ENCODE peak calls at places on chromosomes 5 and 9, in six cellular contexts. One of them, this sample, is unnamed.

GRCh38 chr9:134163374-134164196 is 779 bp downstream of the RNU6ATAC start:
- DNase-seq in stimulated activated CD8-positive, alpha-beta memory T cell treated with anti-CD3 and anti-CD28 coated beads, Interleukin-4, amount 100 ng/mL, for 24 hours: peak; percentile 43
- DNase-seq in brain pericyte: no peak
- DNase-seq in activated CD4-positive, alpha-beta T cell treated with anti-CD3 and anti-CD28 coated beads, Interleukin-2, amount 10 ng/mL, durations not matched to agents 7 days and 5 days: peak; percentile 69
- DNase-seq in stimulated activated CD4-positive, alpha-beta T cell treated with anti-CD3 and anti-CD28 coated beads, TNF-alpha, amount 100 ng/mL, for 48 hours: peak; percentile 55
- DNase-seq in HTR-8/SVneo: no peak
- DNase-seq in this sample: peak; percentile 72

GRCh38 chr5:69315972-69316371 is 16.6 kb downstream of the CCDC125 start:
- DNase-seq in HTR-8/SVneo: no peak
- DNase-seq in stimulated activated CD8-positive, alpha-beta memory T cell treated with anti-CD3 and anti-CD28 coated beads, Interleukin-4, amount 100 ng/mL, for 24 hours: no peak
- DNase-seq in stimulated activated CD4-positive, alpha-beta T cell treated with anti-CD3 and anti-CD28 coated beads, TNF-alpha, amount 100 ng/mL, for 48 hours: no peak
- DNase-seq in brain pericyte: no peak
- DNase-seq in activated CD4-positive, alpha-beta T cell treated with anti-CD3 and anti-CD28 coated beads, Interleukin-2, amount 10 ng/mL, durations not matched to agents 7 days and 5 days: no peak
- DNase-seq in this sample: no peak

GRCh38 chr5:148970228-148970627 is 92.6 kb downstream of the SH3TC2 start:
- DNase-seq in brain pericyte: peak; percentile 38
- DNase-seq in stimulated activated CD4-positive, alpha-beta T cell treated with anti-CD3 and anti-CD28 coated beads, TNF-alpha, amount 100 ng/mL, for 48 hours: no peak
- DNase-seq in activated CD4-positive, alpha-beta T cell treated with anti-CD3 and anti-CD28 coated beads, Interleukin-2, amount 10 ng/mL, durations not matched to agents 7 days and 5 days: no peak
- DNase-seq in HTR-8/SVneo: no peak
- DNase-seq in stimulated activated CD8-positive, alpha-beta memory T cell treated with anti-CD3 and anti-CD28 coated beads, Interleukin-4, amount 100 ng/mL, for 24 hours: no peak
- DNase-seq in this sample: peak; percentile 69

GRCh38 chr9:112535811-112536210 is 49.2 kb downstream of the KIAA1958 start:
- DNase-seq in stimulated activated CD8-positive, alpha-beta memory T cell treated with anti-CD3 and anti-CD28 coated beads, Interleukin-4, amount 100 ng/mL, for 24 hours: no peak
- DNase-seq in stimulated activated CD4-positive, alpha-beta T cell treated with anti-CD3 and anti-CD28 coated beads, TNF-alpha, amount 100 ng/mL, for 48 hours: no peak
- DNase-seq in brain pericyte: no peak
- DNase-seq in activated CD4-positive, alpha-beta T cell treated with anti-CD3 and anti-CD28 coated beads, Interleukin-2, amount 10 ng/mL, durations not matched to agents 7 days and 5 days: no peak
- DNase-seq in HTR-8/SVneo: peak; percentile 37
- DNase-seq in this sample: no peak

GRCh38 chr9:126698756-126699155 is 85.0 kb downstream of the LMX1B start:
- DNase-seq in brain pericyte: no peak
- DNase-seq in stimulated activated CD8-positive, alpha-beta memory T cell treated with anti-CD3 and anti-CD28 coated beads, Interleukin-4, amount 100 ng/mL, for 24 hours: no peak
- DNase-seq in stimulated activated CD4-positive, alpha-beta T cell treated with anti-CD3 and anti-CD28 coated beads, TNF-alpha, amount 100 ng/mL, for 48 hours: no peak
- DNase-seq in HTR-8/SVneo: no peak
- DNase-seq in activated CD4-positive, alpha-beta T cell treated with anti-CD3 and anti-CD28 coated beads, Interleukin-2, amount 10 ng/mL, durations not matched to agents 7 days and 5 days: no peak
- DNase-seq in this sample: no peak

GRCh38 chr9:122125891-122126331 is 32.8 kb upstream of the TTLL11 start:
- DNase-seq in stimulated activated CD4-positive, alpha-beta T cell treated with anti-CD3 and anti-CD28 coated beads, TNF-alpha, amount 100 ng/mL, for 48 hours: no peak
- DNase-seq in activated CD4-positive, alpha-beta T cell treated with anti-CD3 and anti-CD28 coated beads, Interleukin-2, amount 10 ng/mL, durations not matched to agents 7 days and 5 days: no peak
- DNase-seq in stimulated activated CD8-positive, alpha-beta memory T cell treated with anti-CD3 and anti-CD28 coated beads, Interleukin-4, amount 100 ng/mL, for 24 hours: no peak
- DNase-seq in HTR-8/SVneo: peak; percentile 25
- DNase-seq in brain pericyte: no peak
- DNase-seq in this sample: no peak

GRCh38 chr9:36337865-36338264 is 62.2 kb downstream of the RNF38 start:
- DNase-seq in stimulated activated CD4-positive, alpha-beta T cell treated with anti-CD3 and anti-CD28 coated beads, TNF-alpha, amount 100 ng/mL, for 48 hours: no peak
- DNase-seq in activated CD4-positive, alpha-beta T cell treated with anti-CD3 and anti-CD28 coated beads, Interleukin-2, amount 10 ng/mL, durations not matched to agents 7 days and 5 days: no peak
- DNase-seq in HTR-8/SVneo: no peak
- DNase-seq in stimulated activated CD8-positive, alpha-beta memory T cell treated with anti-CD3 and anti-CD28 coated beads, Interleukin-4, amount 100 ng/mL, for 24 hours: no peak
- DNase-seq in brain pericyte: no peak
- DNase-seq in this sample: no peak

GRCh38 chr9:121807918-121808278 is 156.5 kb downstream of the DAB2IP start:
- DNase-seq in activated CD4-positive, alpha-beta T cell treated with anti-CD3 and anti-CD28 coated beads, Interleukin-2, amount 10 ng/mL, durations not matched to agents 7 days and 5 days: no peak
- DNase-seq in brain pericyte: no peak
- DNase-seq in stimulated activated CD8-positive, alpha-beta memory T cell treated with anti-CD3 and anti-CD28 coated beads, Interleukin-4, amount 100 ng/mL, for 24 hours: no peak
- DNase-seq in stimulated activated CD4-positive, alpha-beta T cell treated with anti-CD3 and anti-CD28 coated beads, TNF-alpha, amount 100 ng/mL, for 48 hours: no peak
- DNase-seq in HTR-8/SVneo: no peak
- DNase-seq in this sample: no peak

GRCh38 chr9:133075925-133076324 is 14.1 kb downstream of the CEL start:
- DNase-seq in stimulated activated CD4-positive, alpha-beta T cell treated with anti-CD3 and anti-CD28 coated beads, TNF-alpha, amount 100 ng/mL, for 48 hours: no peak
- DNase-seq in stimulated activated CD8-positive, alpha-beta memory T cell treated with anti-CD3 and anti-CD28 coated beads, Interleukin-4, amount 100 ng/mL, for 24 hours: no peak
- DNase-seq in HTR-8/SVneo: peak; percentile 30
- DNase-seq in activated CD4-positive, alpha-beta T cell treated with anti-CD3 and anti-CD28 coated beads, Interleukin-2, amount 10 ng/mL, durations not matched to agents 7 days and 5 days: no peak
- DNase-seq in brain pericyte: peak; percentile 34
- DNase-seq in this sample: peak; percentile 86

GRCh38 chr5:139847790-139848507 is 52.3 kb downstream of the PSD2 start:
- DNase-seq in stimulated activated CD8-positive, alpha-beta memory T cell treated with anti-CD3 and anti-CD28 coated beads, Interleukin-4, amount 100 ng/mL, for 24 hours: peak; percentile 66
- DNase-seq in stimulated activated CD4-positive, alpha-beta T cell treated with anti-CD3 and anti-CD28 coated beads, TNF-alpha, amount 100 ng/mL, for 48 hours: peak; percentile 52
- DNase-seq in HTR-8/SVneo: peak; percentile 65
- DNase-seq in activated CD4-positive, alpha-beta T cell treated with anti-CD3 and anti-CD28 coated beads, Interleukin-2, amount 10 ng/mL, durations not matched to agents 7 days and 5 days: peak; percentile 64
- DNase-seq in brain pericyte: no peak
- DNase-seq in this sample: peak; percentile 37

GRCh38 chr9:38207247-38207778 is 138.3 kb upstream of the SHB start:
- DNase-seq in stimulated activated CD8-positive, alpha-beta memory T cell treated with anti-CD3 and anti-CD28 coated beads, Interleukin-4, amount 100 ng/mL, for 24 hours: no peak
- DNase-seq in HTR-8/SVneo: no peak
- DNase-seq in stimulated activated CD4-positive, alpha-beta T cell treated with anti-CD3 and anti-CD28 coated beads, TNF-alpha, amount 100 ng/mL, for 48 hours: no peak
- DNase-seq in brain pericyte: no peak
- DNase-seq in activated CD4-positive, alpha-beta T cell treated with anti-CD3 and anti-CD28 coated beads, Interleukin-2, amount 10 ng/mL, durations not matched to agents 7 days and 5 days: no peak
- DNase-seq in this sample: no peak

GRCh38 chr5:78320461-78320860 is 26.0 kb upstream of the AP3B1 start:
- DNase-seq in activated CD4-positive, alpha-beta T cell treated with anti-CD3 and anti-CD28 coated beads, Interleukin-2, amount 10 ng/mL, durations not matched to agents 7 days and 5 days: peak; percentile 18
- DNase-seq in brain pericyte: no peak
- DNase-seq in stimulated activated CD4-positive, alpha-beta T cell treated with anti-CD3 and anti-CD28 coated beads, TNF-alpha, amount 100 ng/mL, for 48 hours: no peak
- DNase-seq in stimulated activated CD8-positive, alpha-beta memory T cell treated with anti-CD3 and anti-CD28 coated beads, Interleukin-4, amount 100 ng/mL, for 24 hours: no peak
- DNase-seq in HTR-8/SVneo: peak; percentile 18
- DNase-seq in this sample: no peak

GRCh38 chr5:51396797-51397196 is 13.5 kb downstream of the ISL1 start:
- DNase-seq in HTR-8/SVneo: no peak
- DNase-seq in brain pericyte: no peak
- DNase-seq in activated CD4-positive, alpha-beta T cell treated with anti-CD3 and anti-CD28 coated beads, Interleukin-2, amount 10 ng/mL, durations not matched to agents 7 days and 5 days: no peak
- DNase-seq in stimulated activated CD4-positive, alpha-beta T cell treated with anti-CD3 and anti-CD28 coated beads, TNF-alpha, amount 100 ng/mL, for 48 hours: no peak
- DNase-seq in stimulated activated CD8-positive, alpha-beta memory T cell treated with anti-CD3 and anti-CD28 coated beads, Interleukin-4, amount 100 ng/mL, for 24 hours: no peak
- DNase-seq in this sample: no peak

GRCh38 chr5:33091571-33092363 is 349.0 kb upstream of the TARS1 start:
- DNase-seq in brain pericyte: no peak
- DNase-seq in stimulated activated CD4-positive, alpha-beta T cell treated with anti-CD3 and anti-CD28 coated beads, TNF-alpha, amount 100 ng/mL, for 48 hours: no peak
- DNase-seq in activated CD4-positive, alpha-beta T cell treated with anti-CD3 and anti-CD28 coated beads, Interleukin-2, amount 10 ng/mL, durations not matched to agents 7 days and 5 days: no peak
- DNase-seq in HTR-8/SVneo: no peak
- DNase-seq in stimulated activated CD8-positive, alpha-beta memory T cell treated with anti-CD3 and anti-CD28 coated beads, Interleukin-4, amount 100 ng/mL, for 24 hours: no peak
- DNase-seq in this sample: no peak

GRCh38 chr5:80559244-80559643 is 10.8 kb downstream of the ANKRD34B start:
- DNase-seq in brain pericyte: no peak
- DNase-seq in stimulated activated CD8-positive, alpha-beta memory T cell treated with anti-CD3 and anti-CD28 coated beads, Interleukin-4, amount 100 ng/mL, for 24 hours: no peak
- DNase-seq in HTR-8/SVneo: no peak
- DNase-seq in activated CD4-positive, alpha-beta T cell treated with anti-CD3 and anti-CD28 coated beads, Interleukin-2, amount 10 ng/mL, durations not matched to agents 7 days and 5 days: no peak
- DNase-seq in stimulated activated CD4-positive, alpha-beta T cell treated with anti-CD3 and anti-CD28 coated beads, TNF-alpha, amount 100 ng/mL, for 48 hours: no peak
- DNase-seq in this sample: no peak

GRCh38 chr9:129013674-129014073 is 14.5 kb downstream of the SH3GLB2 start:
- DNase-seq in stimulated activated CD8-positive, alpha-beta memory T cell treated with anti-CD3 and anti-CD28 coated beads, Interleukin-4, amount 100 ng/mL, for 24 hours: no peak
- DNase-seq in activated CD4-positive, alpha-beta T cell treated with anti-CD3 and anti-CD28 coated beads, Interleukin-2, amount 10 ng/mL, durations not matched to agents 7 days and 5 days: no peak
- DNase-seq in brain pericyte: no peak
- DNase-seq in HTR-8/SVneo: no peak
- DNase-seq in stimulated activated CD4-positive, alpha-beta T cell treated with anti-CD3 and anti-CD28 coated beads, TNF-alpha, amount 100 ng/mL, for 48 hours: no peak
- DNase-seq in this sample: no peak

GRCh38 chr9:32867601-32868204 is 84.4 kb downstream of the TMEM215 start:
- DNase-seq in HTR-8/SVneo: no peak
- DNase-seq in stimulated activated CD4-positive, alpha-beta T cell treated with anti-CD3 and anti-CD28 coated beads, TNF-alpha, amount 100 ng/mL, for 48 hours: no peak
- DNase-seq in brain pericyte: no peak
- DNase-seq in activated CD4-positive, alpha-beta T cell treated with anti-CD3 and anti-CD28 coated beads, Interleukin-2, amount 10 ng/mL, durations not matched to agents 7 days and 5 days: no peak
- DNase-seq in stimulated activated CD8-positive, alpha-beta memory T cell treated with anti-CD3 and anti-CD28 coated beads, Interleukin-4, amount 100 ng/mL, for 24 hours: no peak
- DNase-seq in this sample: no peak

GRCh38 chr5:109566361-109566760 is 123.4 kb upstream of the MAN2A1 start:
- DNase-seq in activated CD4-positive, alpha-beta T cell treated with anti-CD3 and anti-CD28 coated beads, Interleukin-2, amount 10 ng/mL, durations not matched to agents 7 days and 5 days: no peak
- DNase-seq in HTR-8/SVneo: no peak
- DNase-seq in stimulated activated CD4-positive, alpha-beta T cell treated with anti-CD3 and anti-CD28 coated beads, TNF-alpha, amount 100 ng/mL, for 48 hours: no peak
- DNase-seq in stimulated activated CD8-positive, alpha-beta memory T cell treated with anti-CD3 and anti-CD28 coated beads, Interleukin-4, amount 100 ng/mL, for 24 hours: no peak
- DNase-seq in brain pericyte: no peak
- DNase-seq in this sample: no peak

GRCh38 chr5:145350501-145350900 is 484.6 kb downstream of the PRELID2 start:
- DNase-seq in stimulated activated CD4-positive, alpha-beta T cell treated with anti-CD3 and anti-CD28 coated beads, TNF-alpha, amount 100 ng/mL, for 48 hours: no peak
- DNase-seq in brain pericyte: no peak
- DNase-seq in stimulated activated CD8-positive, alpha-beta memory T cell treated with anti-CD3 and anti-CD28 coated beads, Interleukin-4, amount 100 ng/mL, for 24 hours: no peak
- DNase-seq in activated CD4-positive, alpha-beta T cell treated with anti-CD3 and anti-CD28 coated beads, Interleukin-2, amount 10 ng/mL, durations not matched to agents 7 days and 5 days: no peak
- DNase-seq in HTR-8/SVneo: no peak
- DNase-seq in this sample: no peak

GRCh38 chr9:98879958-98880300 is 63.8 kb upstream of the COL15A1 start:
- DNase-seq in brain pericyte: no peak
- DNase-seq in stimulated activated CD8-positive, alpha-beta memory T cell treated with anti-CD3 and anti-CD28 coated beads, Interleukin-4, amount 100 ng/mL, for 24 hours: no peak
- DNase-seq in stimulated activated CD4-positive, alpha-beta T cell treated with anti-CD3 and anti-CD28 coated beads, TNF-alpha, amount 100 ng/mL, for 48 hours: no peak
- DNase-seq in HTR-8/SVneo: no peak
- DNase-seq in activated CD4-positive, alpha-beta T cell treated with anti-CD3 and anti-CD28 coated beads, Interleukin-2, amount 10 ng/mL, durations not matched to agents 7 days and 5 days: no peak
- DNase-seq in this sample: no peak

GRCh38 chr5:159928122-159928960 is 12.1 kb downstream of the ADRA1B start:
- DNase-seq in stimulated activated CD8-positive, alpha-beta memory T cell treated with anti-CD3 and anti-CD28 coated beads, Interleukin-4, amount 100 ng/mL, for 24 hours: no peak
- DNase-seq in HTR-8/SVneo: peak; percentile 61
- DNase-seq in activated CD4-positive, alpha-beta T cell treated with anti-CD3 and anti-CD28 coated beads, Interleukin-2, amount 10 ng/mL, durations not matched to agents 7 days and 5 days: no peak
- DNase-seq in stimulated activated CD4-positive, alpha-beta T cell treated with anti-CD3 and anti-CD28 coated beads, TNF-alpha, amount 100 ng/mL, for 48 hours: no peak
- DNase-seq in brain pericyte: no peak
- DNase-seq in this sample: peak; percentile 89

GRCh38 chr5:95816341-95816740 is 6.2 kb downstream of the GLRX start:
- DNase-seq in stimulated activated CD8-positive, alpha-beta memory T cell treated with anti-CD3 and anti-CD28 coated beads, Interleukin-4, amount 100 ng/mL, for 24 hours: no peak
- DNase-seq in activated CD4-positive, alpha-beta T cell treated with anti-CD3 and anti-CD28 coated beads, Interleukin-2, amount 10 ng/mL, durations not matched to agents 7 days and 5 days: no peak
- DNase-seq in stimulated activated CD4-positive, alpha-beta T cell treated with anti-CD3 and anti-CD28 coated beads, TNF-alpha, amount 100 ng/mL, for 48 hours: no peak
- DNase-seq in brain pericyte: no peak
- DNase-seq in HTR-8/SVneo: no peak
- DNase-seq in this sample: no peak

GRCh38 chr5:170306381-170306790 is 8.8 kb upstream of the LCP2 start:
- DNase-seq in stimulated activated CD4-positive, alpha-beta T cell treated with anti-CD3 and anti-CD28 coated beads, TNF-alpha, amount 100 ng/mL, for 48 hours: no peak
- DNase-seq in activated CD4-positive, alpha-beta T cell treated with anti-CD3 and anti-CD28 coated beads, Interleukin-2, amount 10 ng/mL, durations not matched to agents 7 days and 5 days: no peak
- DNase-seq in HTR-8/SVneo: no peak
- DNase-seq in stimulated activated CD8-positive, alpha-beta memory T cell treated with anti-CD3 and anti-CD28 coated beads, Interleukin-4, amount 100 ng/mL, for 24 hours: no peak
- DNase-seq in brain pericyte: no peak
- DNase-seq in this sample: no peak

GRCh38 chr5:103883143-103883542 is 320.6 kb upstream of the NUDT12 start:
- DNase-seq in brain pericyte: no peak
- DNase-seq in stimulated activated CD8-positive, alpha-beta memory T cell treated with anti-CD3 and anti-CD28 coated beads, Interleukin-4, amount 100 ng/mL, for 24 hours: no peak
- DNase-seq in stimulated activated CD4-positive, alpha-beta T cell treated with anti-CD3 and anti-CD28 coated beads, TNF-alpha, amount 100 ng/mL, for 48 hours: no peak
- DNase-seq in HTR-8/SVneo: no peak
- DNase-seq in activated CD4-positive, alpha-beta T cell treated with anti-CD3 and anti-CD28 coated beads, Interleukin-2, amount 10 ng/mL, durations not matched to agents 7 days and 5 days: no peak
- DNase-seq in this sample: no peak

GRCh38 chr9:35518212-35518917 is 28.5 kb downstream of the RUSC2 start:
- DNase-seq in stimulated activated CD8-positive, alpha-beta memory T cell treated with anti-CD3 and anti-CD28 coated beads, Interleukin-4, amount 100 ng/mL, for 24 hours: no peak
- DNase-seq in HTR-8/SVneo: peak; percentile 48
- DNase-seq in activated CD4-positive, alpha-beta T cell treated with anti-CD3 and anti-CD28 coated beads, Interleukin-2, amount 10 ng/mL, durations not matched to agents 7 days and 5 days: no peak
- DNase-seq in brain pericyte: no peak
- DNase-seq in stimulated activated CD4-positive, alpha-beta T cell treated with anti-CD3 and anti-CD28 coated beads, TNF-alpha, amount 100 ng/mL, for 48 hours: no peak
- DNase-seq in this sample: peak; percentile 87

GRCh38 chr9:127920794-127921193 is 4.0 kb upstream of the ST6GALNAC4 start:
- DNase-seq in activated CD4-positive, alpha-beta T cell treated with anti-CD3 and anti-CD28 coated beads, Interleukin-2, amount 10 ng/mL, durations not matched to agents 7 days and 5 days: no peak
- DNase-seq in HTR-8/SVneo: no peak
- DNase-seq in stimulated activated CD8-positive, alpha-beta memory T cell treated with anti-CD3 and anti-CD28 coated beads, Interleukin-4, amount 100 ng/mL, for 24 hours: no peak
- DNase-seq in brain pericyte: no peak
- DNase-seq in stimulated activated CD4-positive, alpha-beta T cell treated with anti-CD3 and anti-CD28 coated beads, TNF-alpha, amount 100 ng/mL, for 48 hours: no peak
- DNase-seq in this sample: no peak

GRCh38 chr9:34957492-34958410 is at the start of gene PHF24:
- DNase-seq in activated CD4-positive, alpha-beta T cell treated with anti-CD3 and anti-CD28 coated beads, Interleukin-2, amount 10 ng/mL, durations not matched to agents 7 days and 5 days: no peak
- DNase-seq in stimulated activated CD4-positive, alpha-beta T cell treated with anti-CD3 and anti-CD28 coated beads, TNF-alpha, amount 100 ng/mL, for 48 hours: no peak
- DNase-seq in stimulated activated CD8-positive, alpha-beta memory T cell treated with anti-CD3 and anti-CD28 coated beads, Interleukin-4, amount 100 ng/mL, for 24 hours: no peak
- DNase-seq in HTR-8/SVneo: no peak
- DNase-seq in brain pericyte: no peak
- DNase-seq in this sample: no peak

GRCh38 chr5:1006656-1007071 is 1.9 kb upstream of the NKD2 start:
- DNase-seq in HTR-8/SVneo: no peak
- DNase-seq in brain pericyte: no peak
- DNase-seq in activated CD4-positive, alpha-beta T cell treated with anti-CD3 and anti-CD28 coated beads, Interleukin-2, amount 10 ng/mL, durations not matched to agents 7 days and 5 days: no peak
- DNase-seq in stimulated activated CD4-positive, alpha-beta T cell treated with anti-CD3 and anti-CD28 coated beads, TNF-alpha, amount 100 ng/mL, for 48 hours: no peak
- DNase-seq in stimulated activated CD8-positive, alpha-beta memory T cell treated with anti-CD3 and anti-CD28 coated beads, Interleukin-4, amount 100 ng/mL, for 24 hours: no peak
- DNase-seq in this sample: no peak

GRCh38 chr5:6475626-6476312 is 27.1 kb downstream of the UBE2QL1 start:
- DNase-seq in stimulated activated CD4-positive, alpha-beta T cell treated with anti-CD3 and anti-CD28 coated beads, TNF-alpha, amount 100 ng/mL, for 48 hours: no peak
- DNase-seq in brain pericyte: no peak
- DNase-seq in activated CD4-positive, alpha-beta T cell treated with anti-CD3 and anti-CD28 coated beads, Interleukin-2, amount 10 ng/mL, durations not matched to agents 7 days and 5 days: no peak
- DNase-seq in stimulated activated CD8-positive, alpha-beta memory T cell treated with anti-CD3 and anti-CD28 coated beads, Interleukin-4, amount 100 ng/mL, for 24 hours: no peak
- DNase-seq in HTR-8/SVneo: no peak
- DNase-seq in this sample: peak; percentile 50

GRCh38 chr9:108486791-108487190 is 369.0 kb downstream of the ACTL7B start:
- DNase-seq in activated CD4-positive, alpha-beta T cell treated with anti-CD3 and anti-CD28 coated beads, Interleukin-2, amount 10 ng/mL, durations not matched to agents 7 days and 5 days: no peak
- DNase-seq in brain pericyte: no peak
- DNase-seq in stimulated activated CD8-positive, alpha-beta memory T cell treated with anti-CD3 and anti-CD28 coated beads, Interleukin-4, amount 100 ng/mL, for 24 hours: no peak
- DNase-seq in stimulated activated CD4-positive, alpha-beta T cell treated with anti-CD3 and anti-CD28 coated beads, TNF-alpha, amount 100 ng/mL, for 48 hours: no peak
- DNase-seq in HTR-8/SVneo: no peak
- DNase-seq in this sample: no peak

GRCh38 chr5:61082516-61083280 is 79.6 kb downstream of the SMIM15 start:
- DNase-seq in stimulated activated CD8-positive, alpha-beta memory T cell treated with anti-CD3 and anti-CD28 coated beads, Interleukin-4, amount 100 ng/mL, for 24 hours: no peak
- DNase-seq in activated CD4-positive, alpha-beta T cell treated with anti-CD3 and anti-CD28 coated beads, Interleukin-2, amount 10 ng/mL, durations not matched to agents 7 days and 5 days: no peak
- DNase-seq in stimulated activated CD4-positive, alpha-beta T cell treated with anti-CD3 and anti-CD28 coated beads, TNF-alpha, amount 100 ng/mL, for 48 hours: no peak
- DNase-seq in brain pericyte: no peak
- DNase-seq in HTR-8/SVneo: no peak
- DNase-seq in this sample: peak; percentile 50

GRCh38 chr5:2131826-2132496 is 249.2 kb upstream of the IRX4 start:
- DNase-seq in brain pericyte: no peak
- DNase-seq in activated CD4-positive, alpha-beta T cell treated with anti-CD3 and anti-CD28 coated beads, Interleukin-2, amount 10 ng/mL, durations not matched to agents 7 days and 5 days: no peak
- DNase-seq in HTR-8/SVneo: no peak
- DNase-seq in stimulated activated CD4-positive, alpha-beta T cell treated with anti-CD3 and anti-CD28 coated beads, TNF-alpha, amount 100 ng/mL, for 48 hours: no peak
- DNase-seq in stimulated activated CD8-positive, alpha-beta memory T cell treated with anti-CD3 and anti-CD28 coated beads, Interleukin-4, amount 100 ng/mL, for 24 hours: no peak
- DNase-seq in this sample: no peak

GRCh38 chr9:130301483-130302286 is 36.1 kb downstream of the HMCN2 start:
- DNase-seq in activated CD4-positive, alpha-beta T cell treated with anti-CD3 and anti-CD28 coated beads, Interleukin-2, amount 10 ng/mL, durations not matched to agents 7 days and 5 days: no peak
- DNase-seq in brain pericyte: no peak
- DNase-seq in HTR-8/SVneo: no peak
- DNase-seq in stimulated activated CD8-positive, alpha-beta memory T cell treated with anti-CD3 and anti-CD28 coated beads, Interleukin-4, amount 100 ng/mL, for 24 hours: no peak
- DNase-seq in stimulated activated CD4-positive, alpha-beta T cell treated with anti-CD3 and anti-CD28 coated beads, TNF-alpha, amount 100 ng/mL, for 48 hours: no peak
- DNase-seq in this sample: no peak

GRCh38 chr5:141908796-141909195 is 14.9 kb upstream of the DELE1 start:
- DNase-seq in stimulated activated CD8-positive, alpha-beta memory T cell treated with anti-CD3 and anti-CD28 coated beads, Interleukin-4, amount 100 ng/mL, for 24 hours: no peak
- DNase-seq in activated CD4-positive, alpha-beta T cell treated with anti-CD3 and anti-CD28 coated beads, Interleukin-2, amount 10 ng/mL, durations not matched to agents 7 days and 5 days: no peak
- DNase-seq in brain pericyte: no peak
- DNase-seq in HTR-8/SVneo: no peak
- DNase-seq in stimulated activated CD4-positive, alpha-beta T cell treated with anti-CD3 and anti-CD28 coated beads, TNF-alpha, amount 100 ng/mL, for 48 hours: no peak
- DNase-seq in this sample: peak; percentile 4

GRCh38 chr9:110521211-110521610 is 58.3 kb downstream of the SVEP1 start:
- DNase-seq in stimulated activated CD4-positive, alpha-beta T cell treated with anti-CD3 and anti-CD28 coated beads, TNF-alpha, amount 100 ng/mL, for 48 hours: no peak
- DNase-seq in HTR-8/SVneo: no peak
- DNase-seq in stimulated activated CD8-positive, alpha-beta memory T cell treated with anti-CD3 and anti-CD28 coated beads, Interleukin-4, amount 100 ng/mL, for 24 hours: no peak
- DNase-seq in brain pericyte: no peak
- DNase-seq in activated CD4-positive, alpha-beta T cell treated with anti-CD3 and anti-CD28 coated beads, Interleukin-2, amount 10 ng/mL, durations not matched to agents 7 days and 5 days: no peak
- DNase-seq in this sample: no peak

GRCh38 chr9:74760031-74760700 is 127.6 kb downstream of the TRPM6 start:
- DNase-seq in HTR-8/SVneo: no peak
- DNase-seq in stimulated activated CD8-positive, alpha-beta memory T cell treated with anti-CD3 and anti-CD28 coated beads, Interleukin-4, amount 100 ng/mL, for 24 hours: no peak
- DNase-seq in activated CD4-positive, alpha-beta T cell treated with anti-CD3 and anti-CD28 coated beads, Interleukin-2, amount 10 ng/mL, durations not matched to agents 7 days and 5 days: no peak
- DNase-seq in brain pericyte: peak; percentile 61
- DNase-seq in stimulated activated CD4-positive, alpha-beta T cell treated with anti-CD3 and anti-CD28 coated beads, TNF-alpha, amount 100 ng/mL, for 48 hours: no peak
- DNase-seq in this sample: peak; percentile 58

GRCh38 chr5:136246632-136247031 is 53.7 kb upstream of the SMIM32 start:
- DNase-seq in brain pericyte: no peak
- DNase-seq in activated CD4-positive, alpha-beta T cell treated with anti-CD3 and anti-CD28 coated beads, Interleukin-2, amount 10 ng/mL, durations not matched to agents 7 days and 5 days: no peak
- DNase-seq in stimulated activated CD4-positive, alpha-beta T cell treated with anti-CD3 and anti-CD28 coated beads, TNF-alpha, amount 100 ng/mL, for 48 hours: no peak
- DNase-seq in HTR-8/SVneo: no peak
- DNase-seq in stimulated activated CD8-positive, alpha-beta memory T cell treated with anti-CD3 and anti-CD28 coated beads, Interleukin-4, amount 100 ng/mL, for 24 hours: no peak
- DNase-seq in this sample: no peak